ENCODE peak calls at places on chromosome 4, in ten cellular contexts. One of them, this sample, is unnamed.

GRCh38 chr4:99846891-99847290 is 30.3 kb downstream of the DAPP1 start:
- DNase-seq in amniotic stem cell: no peak
- DNase-seq in transverse colon: no peak
- DNase-seq in natural killer cell: no peak
- DNase-seq in head of caudate nucleus: no peak
- DNase-seq in nucleus accumbens: no peak
- DNase-seq in H4: no peak
- DNase-seq in T47D: no peak
- DNase-seq in T-helper 1 cell: no peak
- DNase-seq in ureter: no peak
- DNase-seq in this sample: no peak

GRCh38 chr4:128570380-128570779 is 239.1 kb upstream of the JADE1 start:
- DNase-seq in amniotic stem cell: no peak
- DNase-seq in transverse colon: peak; percentile 20
- DNase-seq in natural killer cell: no peak
- DNase-seq in head of caudate nucleus: no peak
- DNase-seq in nucleus accumbens: no peak
- DNase-seq in H4: peak; percentile 32
- DNase-seq in T47D: no peak
- DNase-seq in T-helper 1 cell: no peak
- DNase-seq in ureter: no peak
- DNase-seq in this sample: no peak

GRCh38 chr4:54473077-54473545 is 184.6 kb upstream of the KIT start:
- DNase-seq in amniotic stem cell: no peak
- DNase-seq in transverse colon: no peak
- DNase-seq in natural killer cell: no peak
- DNase-seq in head of caudate nucleus: no peak
- DNase-seq in nucleus accumbens: no peak
- DNase-seq in H4: peak; percentile 88
- DNase-seq in T47D: no peak
- DNase-seq in T-helper 1 cell: no peak
- DNase-seq in ureter: no peak
- DNase-seq in this sample: no peak

GRCh38 chr4:95949136-95949765 is 109.4 kb downstream of the PDHA2 start:
- DNase-seq in amniotic stem cell: no peak
- DNase-seq in transverse colon: no peak
- DNase-seq in natural killer cell: no peak
- DNase-seq in head of caudate nucleus: no peak
- DNase-seq in nucleus accumbens: no peak
- DNase-seq in H4: no peak
- DNase-seq in T47D: no peak
- DNase-seq in T-helper 1 cell: no peak
- DNase-seq in ureter: no peak
- DNase-seq in this sample: no peak

GRCh38 chr4:158496030-158496741 is 25.5 kb upstream of the RXFP1 start:
- DNase-seq in amniotic stem cell: no peak
- DNase-seq in transverse colon: peak; percentile 43
- DNase-seq in natural killer cell: no peak
- DNase-seq in head of caudate nucleus: peak; percentile 25
- DNase-seq in nucleus accumbens: no peak
- DNase-seq in H4: no peak
- DNase-seq in T47D: peak; percentile 7
- DNase-seq in T-helper 1 cell: peak; percentile 13
- DNase-seq in ureter: no peak
- DNase-seq in this sample: no peak

GRCh38 chr4:78923459-78924312 is 15.6 kb downstream of the PAQR3 start:
- DNase-seq in amniotic stem cell: no peak
- DNase-seq in transverse colon: no peak
- DNase-seq in natural killer cell: no peak
- DNase-seq in head of caudate nucleus: no peak
- DNase-seq in nucleus accumbens: no peak
- DNase-seq in H4: peak; percentile 5
- DNase-seq in T47D: no peak
- DNase-seq in T-helper 1 cell: no peak
- DNase-seq in ureter: no peak
- DNase-seq in this sample: no peak

GRCh38 chr4:155578726-155579385 is 87.8 kb upstream of the GUCY1A1 start:
- DNase-seq in amniotic stem cell: no peak
- DNase-seq in transverse colon: no peak
- DNase-seq in natural killer cell: no peak
- DNase-seq in head of caudate nucleus: no peak
- DNase-seq in nucleus accumbens: no peak
- DNase-seq in H4: peak; percentile 79
- DNase-seq in T47D: no peak
- DNase-seq in T-helper 1 cell: no peak
- DNase-seq in ureter: no peak
- DNase-seq in this sample: no peak

GRCh38 chr4:53185853-53186590 is 179.8 kb downstream of the SCFD2 start:
- DNase-seq in amniotic stem cell: no peak
- DNase-seq in transverse colon: no peak
- DNase-seq in natural killer cell: no peak
- DNase-seq in head of caudate nucleus: no peak
- DNase-seq in nucleus accumbens: no peak
- DNase-seq in H4: no peak
- DNase-seq in T47D: no peak
- DNase-seq in T-helper 1 cell: no peak
- DNase-seq in ureter: no peak
- DNase-seq in this sample: no peak

GRCh38 chr4:82293304-82293703 is 80.5 kb downstream of the HNRNPD start:
- DNase-seq in amniotic stem cell: no peak
- DNase-seq in transverse colon: no peak
- DNase-seq in natural killer cell: no peak
- DNase-seq in head of caudate nucleus: no peak
- DNase-seq in nucleus accumbens: no peak
- DNase-seq in H4: no peak
- DNase-seq in T47D: no peak
- DNase-seq in T-helper 1 cell: peak; percentile 23
- DNase-seq in ureter: no peak
- DNase-seq in this sample: no peak

GRCh38 chr4:44760142-44760898 is 34.0 kb upstream of the GNPDA2 start:
- DNase-seq in amniotic stem cell: no peak
- DNase-seq in transverse colon: no peak
- DNase-seq in natural killer cell: no peak
- DNase-seq in head of caudate nucleus: no peak
- DNase-seq in nucleus accumbens: no peak
- DNase-seq in H4: peak; percentile 59
- DNase-seq in T47D: peak; percentile 1
- DNase-seq in T-helper 1 cell: peak; percentile 19
- DNase-seq in ureter: no peak
- DNase-seq in this sample: no peak

GRCh38 chr4:19492611-19493010 is 759.1 kb upstream of the SLIT2 start:
- DNase-seq in amniotic stem cell: no peak
- DNase-seq in transverse colon: no peak
- DNase-seq in natural killer cell: no peak
- DNase-seq in head of caudate nucleus: no peak
- DNase-seq in nucleus accumbens: no peak
- DNase-seq in H4: no peak
- DNase-seq in T47D: no peak
- DNase-seq in T-helper 1 cell: no peak
- DNase-seq in ureter: no peak
- DNase-seq in this sample: no peak

GRCh38 chr4:156992943-156993342 is 21.3 kb upstream of the PDGFC start:
- DNase-seq in amniotic stem cell: no peak
- DNase-seq in transverse colon: no peak
- DNase-seq in natural killer cell: no peak
- DNase-seq in head of caudate nucleus: no peak
- DNase-seq in nucleus accumbens: no peak
- DNase-seq in H4: no peak
- DNase-seq in T47D: no peak
- DNase-seq in T-helper 1 cell: no peak
- DNase-seq in ureter: no peak
- DNase-seq in this sample: no peak

GRCh38 chr4:105714071-105714521 is 5.5 kb downstream of the GSTCD start:
- DNase-seq in amniotic stem cell: no peak
- DNase-seq in transverse colon: no peak
- DNase-seq in natural killer cell: no peak
- DNase-seq in head of caudate nucleus: no peak
- DNase-seq in nucleus accumbens: no peak
- DNase-seq in H4: no peak
- DNase-seq in T47D: no peak
- DNase-seq in T-helper 1 cell: no peak
- DNase-seq in ureter: no peak
- DNase-seq in this sample: no peak

GRCh38 chr4:3339566-3339965 is 46.7 kb downstream of the RGS12 start:
- DNase-seq in amniotic stem cell: no peak
- DNase-seq in transverse colon: no peak
- DNase-seq in natural killer cell: no peak
- DNase-seq in head of caudate nucleus: no peak
- DNase-seq in nucleus accumbens: no peak
- DNase-seq in H4: no peak
- DNase-seq in T47D: no peak
- DNase-seq in T-helper 1 cell: no peak
- DNase-seq in ureter: peak; percentile 31
- DNase-seq in this sample: no peak

GRCh38 chr4:98290511-98290910 is 29.3 kb downstream of the RAP1GDS1 start:
- DNase-seq in amniotic stem cell: peak; percentile 41
- DNase-seq in transverse colon: no peak
- DNase-seq in natural killer cell: no peak
- DNase-seq in head of caudate nucleus: no peak
- DNase-seq in nucleus accumbens: no peak
- DNase-seq in H4: no peak
- DNase-seq in T47D: no peak
- DNase-seq in T-helper 1 cell: no peak
- DNase-seq in ureter: no peak
- DNase-seq in this sample: no peak

GRCh38 chr4:123671633-123672404 is 275.2 kb downstream of the SPRY1 start:
- DNase-seq in amniotic stem cell: no peak
- DNase-seq in transverse colon: no peak
- DNase-seq in natural killer cell: no peak
- DNase-seq in head of caudate nucleus: no peak
- DNase-seq in nucleus accumbens: no peak
- DNase-seq in H4: no peak
- DNase-seq in T47D: no peak
- DNase-seq in T-helper 1 cell: peak; percentile 64
- DNase-seq in ureter: no peak
- DNase-seq in this sample: no peak

GRCh38 chr4:114081783-114082182 is 102.3 kb upstream of the ARSJ start:
- DNase-seq in amniotic stem cell: no peak
- DNase-seq in transverse colon: no peak
- DNase-seq in natural killer cell: no peak
- DNase-seq in head of caudate nucleus: no peak
- DNase-seq in nucleus accumbens: no peak
- DNase-seq in H4: no peak
- DNase-seq in T47D: no peak
- DNase-seq in T-helper 1 cell: no peak
- DNase-seq in ureter: no peak
- DNase-seq in this sample: no peak

GRCh38 chr4:39846135-39846534 is 131.6 kb downstream of the PDS5A start:
- DNase-seq in amniotic stem cell: no peak
- DNase-seq in transverse colon: peak; percentile 13
- DNase-seq in natural killer cell: no peak
- DNase-seq in head of caudate nucleus: no peak
- DNase-seq in nucleus accumbens: no peak
- DNase-seq in H4: peak; percentile 27
- DNase-seq in T47D: no peak
- DNase-seq in T-helper 1 cell: no peak
- DNase-seq in ureter: no peak
- DNase-seq in this sample: no peak

GRCh38 chr4:184404047-184404446 is 70.3 kb downstream of the IRF2 start:
- DNase-seq in amniotic stem cell: no peak
- DNase-seq in transverse colon: no peak
- DNase-seq in natural killer cell: no peak
- DNase-seq in head of caudate nucleus: no peak
- DNase-seq in nucleus accumbens: no peak
- DNase-seq in H4: no peak
- DNase-seq in T47D: no peak
- DNase-seq in T-helper 1 cell: no peak
- DNase-seq in ureter: no peak
- DNase-seq in this sample: no peak